ENCODE peak calls at places on chromosome 22, in four cellular contexts. X is IMR-90, Q is neuronal stem cell, L is mesendoderm. H is an unnamed sample.

GRCh38 chr22:44102121-44102520 is 78.0 kb downstream of the PARVB start:
- DNase-seq in X (no peak), Q (no peak), L (no peak), H (no peak)

GRCh38 chr22:31177420-31178162 is 17.6 kb downstream of the RNF185 start:
- DNase-seq in X (peak; percentile 96), Q (no peak), L (no peak), H (peak; percentile 92)

GRCh38 chr22:49975543-49976389 is 15.2 kb downstream of the PIM3 start:
- DNase-seq in X (no peak), Q (no peak), L (peak; percentile 54), H (no peak)

GRCh38 chr22:42969348-42969975 is 45.5 kb downstream of the PACSIN2 start:
- DNase-seq in X (peak; percentile 86), Q (no peak), L (no peak), H (peak; percentile 89)

GRCh38 chr22:24957043-24957442 is 4.5 kb downstream of the KIAA1671 start:
- DNase-seq in X (no peak), Q (no peak), L (no peak), H (no peak)

GRCh38 chr22:19876314-19876940 is 21.8 kb upstream of the GNB1L start:
- DNase-seq in X (no peak), Q (no peak), L (no peak), H (no peak)

GRCh38 chr22:20111689-20112622 is 3.9 kb upstream of the RANBP1 start:
- DNase-seq in X (no peak), Q (no peak), L (no peak), H (no peak)

GRCh38 chr22:49016909-49017768 is 810.5 kb downstream of the BRD1 start:
- DNase-seq in X (no peak), Q (no peak), L (no peak), H (no peak)

GRCh38 chr22:33247758-33248157 is 189.6 kb upstream of the SYN3 start:
- DNase-seq in X (no peak), Q (no peak), L (no peak), H (no peak)

GRCh38 chr22:48496226-48496845 is 1331.3 kb downstream of the BRD1 start:
- DNase-seq in X (no peak), Q (no peak), L (no peak), H (no peak)

GRCh38 chr22:28021116-28021997 is 102.3 kb upstream of the PITPNB start:
- DNase-seq in X (no peak), Q (no peak), L (no peak), H (no peak)

GRCh38 chr22:28798810-28799124 is 1.6 kb downstream of the XBP1 start:
- DNase-seq in X (no peak), Q (no peak), L (no peak), H (no peak)

GRCh38 chr22:48306284-48306683 is 1521.4 kb downstream of the BRD1 start:
- DNase-seq in X (no peak), Q (no peak), L (no peak), H (no peak)

GRCh38 chr22:31800065-31800464 is 46.2 kb downstream of the DEPDC5 start:
- DNase-seq in X (peak; percentile 78), Q (no peak), L (peak; percentile 45), H (peak; percentile 88)

GRCh38 chr22:28896611-28897010 is 13.2 kb downstream of the ZNRF3 start:
- DNase-seq in X (no peak), Q (no peak), L (peak; percentile 89), H (peak; percentile 42)

GRCh38 chr22:42564699-42565098 is 10.9 kb downstream of the SERHL2 start:
- DNase-seq in X (no peak), Q (no peak), L (no peak), H (no peak)

GRCh38 chr22:48568736-48569330 is 1258.8 kb downstream of the BRD1 start:
- DNase-seq in X (no peak), Q (no peak), L (no peak), H (no peak)

GRCh38 chr22:27137809-27138400 is 480.5 kb downstream of the MIAT start:
- DNase-seq in X (no peak), Q (no peak), L (no peak), H (no peak)

GRCh38 chr22:30235687-30236170 is 10.8 kb downstream of the LIF start:
- DNase-seq in X (peak; percentile 88), Q (no peak), L (peak; percentile 88), H (no peak)

GRCh38 chr22:43858156-43858895 is 4.0 kb downstream of the SULT4A1 start:
- DNase-seq in X (no peak), Q (no peak), L (no peak), H (no peak)

GRCh38 chr22:42780070-42780540 is 59.4 kb upstream of the A4GALT start:
- DNase-seq in X (peak; percentile 95), Q (peak; percentile 89), L (peak; percentile 99), H (peak; percentile 98)

GRCh38 chr22:25987948-25988347 is 181.3 kb upstream of the SEZ6L start:
- DNase-seq in X (no peak), Q (no peak), L (peak; percentile 44), H (no peak)

GRCh38 chr22:27507066-27507715 is 294.4 kb downstream of the MN1 start:
- DNase-seq in X (no peak), Q (no peak), L (no peak), H (no peak)

GRCh38 chr22:49204599-49205214 is 623.0 kb downstream of the BRD1 start:
- DNase-seq in X (no peak), Q (no peak), L (no peak), H (no peak)

GRCh38 chr22:33354928-33355327 is 296.7 kb upstream of the SYN3 start:
- DNase-seq in X (peak; percentile 35), Q (no peak), L (no peak), H (peak; percentile 20)

GRCh38 chr22:49230194-49230577 is 597.5 kb downstream of the BRD1 start:
- DNase-seq in X (no peak), Q (peak; percentile 50), L (peak; percentile 63), H (no peak)

GRCh38 chr22:35172452-35172851 is 84.8 kb upstream of the HMGXB4 start:
- DNase-seq in X (no peak), Q (no peak), L (no peak), H (no peak)

GRCh38 chr22:19696504-19697276 is 17.6 kb upstream of the SEPTIN5 start:
- DNase-seq in X (no peak), Q (no peak), L (no peak), H (peak; percentile 48)

GRCh38 chr22:21446827-21447690 is 20.1 kb upstream of the TMEM191C start:
- DNase-seq in X (no peak), Q (no peak), L (no peak), H (no peak)

GRCh38 chr22:23305321-23305910 is 125.1 kb downstream of the BCR start:
- DNase-seq in X (peak; percentile 80), Q (no peak), L (no peak), H (no peak)

GRCh38 chr22:25334091-25334490 is 114.7 kb downstream of the CRYBB2 start:
- DNase-seq in X (peak; percentile 16), Q (peak; percentile 48), L (peak; percentile 74), H (peak; percentile 41)

GRCh38 chr22:26663374-26663923 is 6.1 kb downstream of the MIAT start:
- DNase-seq in X (no peak), Q (no peak), L (no peak), H (no peak)

DNA sequence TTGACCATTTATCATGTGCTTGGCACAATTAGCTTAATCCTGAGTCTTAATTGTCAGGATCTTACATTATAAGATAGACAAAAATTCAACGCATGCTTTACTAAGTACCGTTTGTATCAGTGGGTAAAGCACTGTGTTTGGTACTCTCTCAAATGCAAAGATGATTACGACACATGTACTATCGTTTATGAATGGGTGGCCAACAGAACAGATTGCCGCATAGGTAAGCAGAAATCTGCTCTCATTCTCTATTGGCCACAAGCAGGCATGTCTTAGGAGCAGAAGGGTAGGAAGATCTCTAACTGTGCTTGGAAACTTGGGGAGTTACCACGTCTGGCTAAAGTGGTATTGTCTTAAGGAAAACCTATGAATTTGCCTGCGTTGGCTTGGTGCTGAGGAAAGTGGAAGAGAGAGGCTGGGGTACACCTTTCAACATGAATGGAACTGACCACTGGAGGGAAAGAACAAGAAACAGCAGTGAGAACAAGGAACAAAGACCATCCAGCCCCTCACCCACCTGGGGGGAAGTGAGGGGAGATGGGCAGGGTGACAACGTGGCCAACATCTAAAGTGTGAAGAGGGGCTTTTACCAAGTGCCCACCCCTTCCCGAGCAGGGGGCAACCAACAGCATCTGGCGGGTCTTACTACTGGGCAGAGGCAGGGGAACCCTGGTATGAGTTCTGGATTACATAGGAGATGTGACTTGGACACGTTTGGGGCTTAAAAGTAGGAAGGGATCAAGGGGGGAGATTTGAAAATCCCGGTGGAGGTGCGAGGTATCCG is 1.0 kb upstream of the TUBA8 start:
- DNase-seq in X (no peak), Q (no peak), L (no peak), H (no peak)
- H3K9ac ChIP-seq in X (no peak overlapping the region), Q (no peak overlapping the region), L (no peak overlapping the region), H (no peak overlapping the region)

GRCh38 chr22:39151329-39151975 is 1.0 kb downstream of the CBX7 start:
- DNase-seq in X (no peak), Q (no peak), L (no peak), H (no peak)

GRCh38 chr22:39150848-39151215 is 1.6 kb downstream of the CBX7 start:
- DNase-seq in X (no peak), Q (no peak), L (no peak), H (no peak)

GRCh38 chr22:39153220-39153860 is 860 bp upstream of the CBX7 start:
- DNase-seq in X (no peak), Q (no peak), L (no peak), H (no peak)

GRCh38 chr22:39152024-39152510 is 413 bp downstream of the CBX7 start:
- DNase-seq in X (no peak), Q (no peak), L (no peak), H (peak; percentile 40)

GRCh38 chr22:39152511-39153219 is at the start of gene CBX7:
- DNase-seq in X (peak; percentile 76), Q (peak; percentile 89), L (peak; percentile 83), H (peak; percentile 80)
- H3K4ac ChIP-seq in X (peak within 1 kb of the TSS; percentile 77), Q (no peak within 1 kb of the TSS), L (peak within 1 kb of the TSS; percentile 25), H (peak within 1 kb of the TSS; percentile 76)

DNA sequence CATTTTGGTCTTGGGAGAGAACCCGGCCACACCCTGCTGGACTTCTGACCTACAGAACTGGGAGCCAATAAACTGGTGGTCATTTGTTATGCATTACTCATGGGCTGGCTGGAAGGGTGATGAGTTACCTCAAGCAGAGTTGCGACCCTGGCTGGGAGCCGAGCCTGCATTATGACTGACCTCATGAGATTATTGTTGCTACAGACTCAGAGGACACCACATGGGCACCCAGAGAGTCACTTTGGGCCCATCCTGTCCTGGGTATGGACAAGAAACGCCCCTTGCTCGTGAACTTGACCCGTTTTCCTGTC is 531.7 kb downstream of the TBC1D22A start:
- DNase-seq in X (peak; percentile 52), Q (no peak), L (no peak), H (no peak)
- H3K9ac ChIP-seq in X (no peak overlapping the region), Q (peak overlapping the region; percentile 12), L (no peak overlapping the region), H (no peak overlapping the region)

DNA sequence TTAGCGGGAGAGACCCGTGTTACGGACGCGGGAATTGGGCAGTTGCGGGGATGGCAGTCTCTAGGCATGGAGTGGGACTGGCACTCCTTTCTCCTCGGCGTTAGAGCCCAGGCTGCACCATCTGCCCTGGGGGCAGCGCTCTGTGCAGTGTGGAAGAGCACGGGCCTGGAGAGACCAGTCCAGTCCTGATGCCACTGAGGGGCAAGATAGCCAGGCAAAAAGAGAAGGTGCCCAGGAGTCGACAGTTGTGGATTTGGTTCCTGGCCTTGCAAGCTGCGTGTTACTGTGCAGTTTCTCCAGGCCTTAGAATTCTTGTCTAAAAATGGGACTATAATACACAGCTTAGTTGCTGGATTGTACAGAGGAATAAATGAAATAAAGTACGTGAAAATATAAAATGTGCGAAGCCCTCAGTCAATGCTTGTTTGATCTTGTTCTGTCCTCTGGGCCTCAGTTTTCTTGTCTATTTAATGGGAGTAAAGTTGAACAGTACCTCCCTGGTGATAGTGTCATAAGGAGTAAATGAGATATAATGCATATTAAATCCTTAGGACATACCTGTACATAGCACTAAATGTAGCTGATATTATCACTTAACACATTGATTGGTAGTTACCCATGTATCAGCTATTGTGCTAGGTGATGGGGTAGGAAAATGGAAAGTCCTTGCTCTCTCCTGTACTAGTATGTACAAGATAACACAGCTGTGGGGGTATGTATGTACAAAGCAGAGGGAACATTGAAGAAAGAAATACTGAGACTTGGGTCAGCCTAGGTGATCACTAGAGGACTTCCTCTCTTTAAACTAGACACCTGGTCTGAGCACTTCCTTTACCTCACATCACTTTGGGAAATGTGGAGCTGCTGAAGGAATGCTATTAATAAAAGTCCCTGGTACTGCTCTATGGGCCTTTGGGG is 1.2 kb downstream of the ATXN10 start:
- DNase-seq in X (no peak), Q (no peak), L (no peak), H (no peak)
- H3K4ac ChIP-seq in X (peak overlapping the region; percentile 98), Q (peak overlapping the region; percentile 96), L (peak overlapping the region; percentile 61), H (peak overlapping the region; percentile 73)